ENCODE peak calls at places on chromosomes 1 and 21, in six cellular contexts. I is K562, M is HCT116, Z is GM12878, K is H1, V is HepG2. R is an unnamed sample.

GRCh38 chr1:183757061-183757460 is 47.9 kb upstream of the RGL1 start:
- DNase-seq in I (no peak), M (no peak), Z (no peak), K (no peak), V (no peak), R (no peak)

GRCh38 chr1:64508521-64509096 is 38.7 kb downstream of the CACHD1 start:
- DNase-seq in I (no peak), M (no peak), Z (no peak), K (no peak), V (no peak), R (no peak)

GRCh38 chr1:229271448-229272120 is 673 bp downstream of the RAB4A start:
- DNase-seq in I (no peak), M (no peak), Z (no peak), K (no peak), V (peak), R (no peak)

GRCh38 chr1:202505356-202505755 is 156.9 kb downstream of the PPP1R12B start:
- DNase-seq in I (no peak), M (no peak), Z (no peak), K (no peak), V (no peak), R (no peak)

GRCh38 chr1:206503591-206504362 is 3.6 kb upstream of the RASSF5 start:
- DNase-seq in I (peak), M (peak), Z (peak), K (no peak), V (peak), R (no peak)

GRCh38 chr1:147050654-147051053 is 112.5 kb downstream of the NBPF12 start:
- DNase-seq in I (no peak), M (no peak), Z (no peak), K (no peak), V (no peak), R (no peak)

GRCh38 chr1:117037802-117038201 is 22.3 kb upstream of the TTF2 start:
- DNase-seq in I (no peak), M (no peak), Z (no peak), K (no peak), V (no peak), R (no peak)

GRCh38 chr1:90246069-90246468 is 251.2 kb downstream of the ZNF326 start:
- DNase-seq in I (no peak), M (no peak), Z (no peak), K (no peak), V (peak), R (no peak)

GRCh38 chr21:26849428-26850115 is 4.4 kb upstream of the ADAMTS1 start:
- DNase-seq in I (peak), M (peak), Z (no peak), K (no peak), V (peak), R (peak)

GRCh38 chr1:163300569-163300968 is 21.2 kb upstream of the NUF2 start:
- DNase-seq in I (no peak), M (no peak), Z (no peak), K (no peak), V (no peak), R (no peak)

GRCh38 chr1:220928725-220929297 is 49.6 kb downstream of the HLX start:
- DNase-seq in I (no peak), M (no peak), Z (no peak), K (no peak), V (no peak), R (no peak)

GRCh38 chr1:2836333-2836970 is 35.0 kb upstream of the TTC34 start:
- DNase-seq in I (no peak), M (no peak), Z (no peak), K (no peak), V (no peak), R (no peak)

GRCh38 chr1:30023300-30024022 is 699.9 kb downstream of the MATN1 start:
- DNase-seq in I (no peak), M (no peak), Z (no peak), K (no peak), V (no peak), R (no peak)

GRCh38 chr1:6033986-6034749 is 11.5 kb upstream of the KCNAB2 start:
- DNase-seq in I (peak), M (no peak), Z (no peak), K (no peak), V (peak), R (no peak)

GRCh38 chr1:42177551-42177981 is 13.0 kb upstream of the GUCA2A start:
- DNase-seq in I (no peak), M (no peak), Z (no peak), K (no peak), V (no peak), R (no peak)

DNA sequence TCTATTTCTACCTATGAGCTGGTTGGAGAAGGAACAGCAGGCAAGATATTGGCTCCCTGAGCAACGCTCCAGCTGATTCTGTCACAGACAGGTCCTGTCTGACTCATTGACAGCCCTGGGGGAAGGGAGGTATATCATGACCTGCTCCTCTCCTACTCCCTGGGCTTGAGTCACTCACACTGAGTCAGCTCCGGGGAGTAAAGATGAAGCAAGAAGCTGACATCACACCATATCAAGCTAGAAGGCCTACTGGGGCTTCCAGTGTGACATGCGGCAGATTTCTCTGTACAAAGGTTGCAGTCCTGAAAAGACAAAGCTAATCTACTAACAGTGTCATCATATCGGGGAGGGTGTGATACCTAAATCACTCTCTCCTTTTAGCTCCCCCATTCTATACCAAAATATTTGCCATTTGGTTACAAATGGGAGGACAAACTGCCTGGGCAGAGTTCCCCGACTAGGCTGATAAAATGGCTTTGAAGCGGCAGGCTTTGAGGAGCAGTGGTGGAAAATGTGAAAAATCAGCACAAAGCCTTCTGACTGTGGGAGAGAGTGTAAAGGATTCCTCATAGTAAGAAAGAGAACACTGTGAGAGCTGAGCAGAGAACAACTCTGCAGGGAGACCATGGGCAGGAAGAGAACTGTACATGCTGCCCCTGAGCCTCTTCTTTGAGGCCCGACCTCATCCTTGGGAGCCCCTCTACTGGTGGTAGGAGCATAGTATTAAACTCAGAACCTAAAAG is 15.5 kb downstream of the PI4KB start:
- DNase-seq in I (peak), M (peak), Z (no peak), K (no peak), V (peak), R (no peak)
- H3K4me3 ChIP-seq in I (no peak), M (no peak), Z (no peak), K (no peak), V (no peak), R (no peak)

DNA sequence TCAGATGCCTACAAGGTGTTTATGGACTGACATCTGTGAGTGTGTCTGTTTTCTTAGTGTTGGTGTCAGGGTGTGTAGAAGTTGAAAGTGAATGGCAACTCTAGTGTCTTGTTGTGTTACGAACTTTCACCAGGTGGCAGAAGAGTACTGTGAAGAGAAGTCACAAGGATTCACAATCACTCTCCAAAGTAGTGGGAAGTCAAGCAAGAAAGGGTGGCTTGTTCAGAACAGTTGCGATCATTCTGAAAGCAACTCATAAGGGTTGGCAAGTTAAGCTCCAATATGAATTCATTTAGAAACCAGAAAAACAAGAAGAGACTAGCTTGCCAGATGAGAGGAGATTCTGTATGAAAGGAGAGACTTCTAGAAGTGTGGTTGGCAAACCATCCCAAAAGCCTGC is 86.1 kb downstream of the FASLG start:
- DNase-seq in I (peak), M (peak), Z (peak), K (no peak), V (peak), R (peak)
- H3K9ac ChIP-seq in I (no peak), M (no peak), Z (no peak), K (no peak), V (no peak), R (no peak)

GRCh38 chr1:188317894-188318293 is 1489.1 kb downstream of the PLA2G4A start:
- DNase-seq in I (no peak), M (no peak), Z (no peak), K (no peak), V (no peak), R (no peak)

DNA sequence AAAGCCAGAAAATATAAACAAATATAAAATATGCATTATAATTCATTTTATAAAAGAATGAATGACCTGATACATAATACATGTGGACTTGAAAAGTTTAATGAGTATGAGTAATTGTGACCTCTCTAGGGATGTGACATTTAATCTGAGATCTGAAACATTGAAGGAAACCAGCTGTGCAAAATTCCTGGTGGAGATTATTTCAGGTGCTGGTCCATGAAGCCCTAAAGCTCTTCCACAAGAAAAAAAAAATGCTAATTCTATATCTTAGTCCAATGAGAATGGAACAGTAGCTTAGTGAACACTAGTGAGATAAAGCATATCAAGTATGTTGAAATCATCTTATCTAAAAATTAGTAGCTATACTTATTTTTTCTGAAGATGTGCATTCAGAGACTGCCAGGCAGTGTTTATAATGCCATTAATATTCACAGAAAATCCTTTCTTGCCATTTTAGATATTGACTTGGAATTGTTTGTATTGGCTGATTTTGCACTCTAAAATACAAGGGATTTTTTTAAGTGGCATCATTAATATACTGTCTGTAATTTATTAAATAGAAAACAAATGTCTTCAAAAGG is 1485.9 kb downstream of the PLA2G4A start:
- DNase-seq in I (no peak), M (no peak), Z (no peak), K (no peak), V (no peak), R (no peak)
- TF ChIP-seq ZNF274 in I (no peak), M (no peak), Z (no peak), K (no peak), V (no peak), R (no peak)

GRCh38 chr21:32547018-32547417 is 38.3 kb downstream of the TCP10L start:
- DNase-seq in I (peak), M (no peak), Z (no peak), K (no peak), V (no peak), R (no peak)
- H3K4me3 ChIP-seq in I (no peak), M (no peak), Z (no peak), K (no peak), V (no peak), R (no peak)

DNA sequence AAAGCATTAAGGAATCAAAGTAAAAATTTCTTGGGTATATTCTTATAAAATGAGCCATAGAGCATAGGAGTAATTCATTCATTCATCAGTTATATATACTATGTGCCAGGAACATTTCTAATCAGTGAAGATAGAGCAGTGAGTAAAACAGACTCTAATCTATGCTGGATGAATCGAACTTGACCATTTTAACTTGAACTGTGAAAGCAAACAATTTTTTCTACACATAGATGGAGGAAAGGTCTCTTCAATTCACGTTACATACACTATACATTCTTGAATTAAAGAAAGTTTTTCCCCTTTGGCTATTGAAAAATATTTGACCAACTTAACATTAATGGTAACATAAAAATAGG is 1.6 kb downstream of the MACO1 start:
- DNase-seq in I (no peak), M (no peak), Z (no peak), K (no peak), V (no peak), R (no peak)
- H3K9ac ChIP-seq in I (peak), M (no peak), Z (no peak), K (peak), V (peak), R (no peak)

DNA sequence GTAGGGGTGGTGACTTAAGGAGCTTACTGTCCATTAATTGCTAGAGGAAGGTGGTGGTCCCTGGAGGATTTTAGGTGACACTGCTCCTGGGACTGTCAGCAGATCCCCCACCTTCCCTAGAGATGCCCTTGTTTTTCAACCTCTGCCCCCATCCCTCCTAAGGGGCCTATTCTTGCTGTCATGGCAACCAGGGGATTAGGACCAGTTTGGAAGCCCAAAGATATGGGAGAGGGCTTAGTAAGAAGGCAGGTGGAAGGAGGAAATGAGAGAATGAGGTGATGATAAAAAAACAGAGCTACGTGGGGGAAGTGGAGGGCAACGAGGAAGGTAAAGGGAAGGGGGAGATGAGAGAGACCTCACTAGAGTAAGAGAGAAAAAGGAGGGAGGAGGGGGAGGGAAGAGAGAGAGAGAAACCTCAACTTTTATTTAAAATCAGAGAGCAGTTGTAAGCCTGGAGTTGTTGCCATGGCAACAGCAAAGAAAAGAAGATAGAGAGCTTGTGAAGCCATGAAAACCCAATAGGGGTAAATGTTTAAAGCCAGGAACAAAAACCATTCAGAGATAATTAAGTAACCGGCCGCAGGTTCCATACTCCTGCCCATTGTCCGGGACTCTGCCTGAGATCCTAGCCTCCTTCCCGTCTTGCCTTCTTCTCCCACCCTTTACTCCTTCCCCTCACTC is 20.5 kb downstream of the KIRREL1 start:
- DNase-seq in I (no peak), M (no peak), Z (no peak), K (no peak), V (no peak), R (no peak)
- TF ChIP-seq ZNF274 in I (no peak), M (no peak), Z (no peak), K (no peak), V (no peak), R (no peak)

R was measured in NT2/D1.